ENCODE peak calls at places on chromosomes 4 and X, in seven cellular contexts. F, B, E, U, C, W and K are unnamed samples.
A peak's percentile ranks its signal among the peaks of the same experiment; 100 is the strongest.

GRCh38 chr4:142497606-142498005 is 348.5 kb downstream of the INPP4B start:
- DNase-seq in F (no peak), B (no peak), E (no peak), U (no peak), C (no peak), W (no peak), K (no peak)

GRCh38 chr4:56142088-56142487 is 193.3 kb downstream of the CEP135 start:
- DNase-seq in F (no peak), B (no peak), E (no peak), U (no peak), C (no peak), W (no peak), K (no peak)

GRCh38 chr4:139712882-139713281 is 47.3 kb downstream of the MGST2 start:
- DNase-seq in F (no peak), B (no peak), E (no peak), U (no peak), C (no peak), W (no peak), K (no peak)

GRCh38 chr4:953574-953915 is 19.8 kb downstream of the DGKQ start:
- DNase-seq in F (no peak), B (no peak), E (no peak), U (no peak), C (no peak), W (no peak), K (no peak)

GRCh38 chr4:164509951-164510350 is 244.0 kb upstream of the SMIM31 start:
- DNase-seq in F (no peak), B (no peak), E (no peak), U (no peak), C (no peak), W (no peak), K (no peak)

GRCh38 chrX:9429767-9430166 is 35.1 kb upstream of the TBL1X start:
- DNase-seq in F (no peak), B (no peak), E (no peak), U (no peak), C (no peak), W (no peak), K (no peak)

GRCh38 chr4:33060873-33061542 is 2340.8 kb downstream of the PCDH7 start:
- DNase-seq in F (peak; percentile 28), B (peak; percentile 65), E (no peak), U (peak; percentile 74), C (peak; percentile 58), W (peak; percentile 91), K (no peak)

GRCh38 chr4:160044693-160045092 is 941.8 kb downstream of the RAPGEF2 start:
- DNase-seq in F (no peak), B (no peak), E (no peak), U (no peak), C (no peak), W (no peak), K (no peak)

GRCh38 chr4:83082777-83083176 is 31.8 kb downstream of the PLAC8 start:
- DNase-seq in F (no peak), B (no peak), E (no peak), U (peak; percentile 13), C (no peak), W (no peak), K (no peak)

GRCh38 chr4:150938417-150938816 is 76.7 kb downstream of the LRBA start:
- DNase-seq in F (no peak), B (no peak), E (no peak), U (no peak), C (no peak), W (peak; percentile 91), K (no peak)

GRCh38 chr4:37685726-37686372 is 327 bp downstream of the RELL1 start:
- DNase-seq in F (peak; percentile 22), B (peak; percentile 69), E (no peak), U (peak; percentile 76), C (peak; percentile 12), W (peak; percentile 63), K (peak; percentile 48)

GRCh38 chr4:174193438-174194015 is 89.9 kb downstream of the FBXO8 start:
- DNase-seq in F (no peak), B (peak; percentile 25), E (no peak), U (peak; percentile 24), C (peak; percentile 6), W (no peak), K (no peak)

GRCh38 chr4:86043755-86044592 is 315.9 kb downstream of the MAPK10 start:
- DNase-seq in F (peak; percentile 82), B (peak; percentile 64), E (no peak), U (peak; percentile 73), C (peak; percentile 42), W (peak; percentile 63), K (no peak)

GRCh38 chrX:68462653-68463052 is 29.4 kb upstream of the OPHN1 start:
- DNase-seq in F (peak; percentile 51), B (peak; percentile 67), E (peak; percentile 36), U (peak; percentile 52), C (peak; percentile 48), W (peak; percentile 60), K (no peak)

GRCh38 chrX:73758253-73758652 is 195.3 kb downstream of the CHIC1 start:
- DNase-seq in F (no peak), B (no peak), E (no peak), U (no peak), C (no peak), W (peak; percentile 2), K (no peak)

GRCh38 chr4:163611784-163612445 is 117.4 kb downstream of the TMA16 start:
- DNase-seq in F (no peak), B (no peak), E (no peak), U (no peak), C (no peak), W (no peak), K (no peak)

GRCh38 chr4:5708171-5708828 is at the start of gene EVC2:
- DNase-seq in F (peak; percentile 53), B (peak; percentile 56), E (peak; percentile 26), U (peak; percentile 87), C (peak; percentile 27), W (peak; percentile 79), K (peak; percentile 67)

GRCh38 chr4:138919094-138919936 is 96.3 kb upstream of the NOCT start:
- DNase-seq in F (peak; percentile 48), B (peak; percentile 83), E (no peak), U (peak; percentile 85), C (peak; percentile 81), W (peak; percentile 90), K (peak; percentile 76)

GRCh38 chr4:94889961-94890360 is 132.2 kb downstream of the BMPR1B start:
- DNase-seq in F (no peak), B (peak; percentile 40), E (no peak), U (peak; percentile 32), C (no peak), W (peak; percentile 25), K (no peak)

DNA sequence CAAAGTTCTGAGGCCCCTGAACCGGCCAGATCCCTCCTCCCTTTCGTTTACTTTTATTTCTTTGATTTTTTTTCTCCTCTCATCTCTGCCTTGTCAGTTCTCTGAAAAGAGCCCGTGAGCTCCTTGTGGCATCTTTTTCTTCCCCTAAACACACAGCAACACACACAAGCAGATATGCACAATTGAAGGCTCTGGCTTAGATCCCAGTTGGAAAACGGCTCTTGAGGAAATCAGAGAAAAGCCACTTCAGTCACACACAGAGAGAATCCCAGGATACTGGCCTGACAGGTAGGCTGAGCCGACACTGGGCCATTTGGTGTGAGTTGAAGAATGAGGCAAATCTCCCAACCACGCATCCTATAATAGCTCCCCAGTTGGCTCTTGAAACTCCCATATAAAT is 12.9 kb downstream of the DIPK2B start:
- DNase-seq in F (no peak), B (no peak), E (no peak), U (peak; percentile 2), C (no peak), W (no peak), K (no peak)
- H3K4me1 ChIP-seq in F (no peaks in the 10 kb centered on the region), B (peaks cover 2% of the 10 kb centered on the region), E (no peaks in the 10 kb centered on the region), U (no peaks in the 10 kb centered on the region), C (no peaks in the 10 kb centered on the region), W (no peaks in the 10 kb centered on the region), K (no peaks in the 10 kb centered on the region)

GRCh38 chr4:70629469-70630090 is 1.0 kb downstream of the ENAM start:
- DNase-seq in F (no peak), B (no peak), E (no peak), U (no peak), C (no peak), W (no peak), K (no peak)
- H3K4me3 ChIP-seq in F (no peak overlapping the region), B (no peak overlapping the region), E (no peak overlapping the region), U (no peak overlapping the region), C (no peak overlapping the region), W (no peak overlapping the region), K (no peak overlapping the region)

DNA sequence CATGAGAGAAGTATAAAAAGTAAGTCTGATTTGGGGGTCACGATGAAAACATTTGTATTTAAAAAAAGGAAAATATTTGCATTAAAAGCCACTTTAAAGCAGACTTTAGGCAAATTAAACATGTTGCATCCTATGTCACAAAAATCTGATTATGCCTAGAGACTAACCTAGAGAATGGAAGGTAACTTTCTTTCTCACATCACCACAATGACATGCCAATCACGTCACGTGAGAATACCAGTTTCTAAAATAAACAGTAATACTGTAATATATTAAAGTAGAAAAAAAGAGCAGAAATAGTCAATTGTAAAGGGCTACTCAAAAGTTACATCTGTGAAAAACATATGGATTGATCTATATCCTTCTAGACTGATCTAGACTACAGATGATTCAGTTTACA is 3.3 kb downstream of the CHIC2 start:
- DNase-seq in F (no peak), B (no peak), E (no peak), U (no peak), C (no peak), W (no peak), K (no peak)
- H3K4me1 ChIP-seq in F (peaks cover 4% of the 10 kb centered on the region), B (peaks cover 6% of the 10 kb centered on the region), E (peaks cover 78% of the 10 kb centered on the region), U (peaks cover 70% of the 10 kb centered on the region), C (peaks cover 21% of the 10 kb centered on the region), W (peaks cover 31% of the 10 kb centered on the region), K (peaks cover 24% of the 10 kb centered on the region)

GRCh38 chr4:69096111-69096656 is at the start of gene UGT2B7:
- DNase-seq in F (no peak), B (no peak), E (no peak), U (no peak), C (peak; percentile 74), W (no peak), K (no peak)
- H3K4me3 ChIP-seq in F (no peak within 1 kb of the TSS), B (no peak within 1 kb of the TSS), E (no peak within 1 kb of the TSS), U (no peak within 1 kb of the TSS), C (peak within 1 kb of the TSS; percentile 14), W (no peak within 1 kb of the TSS), K (no peak within 1 kb of the TSS)

GRCh38 chr4:158775091-158775651 is 6.3 kb downstream of the FNIP2 start:
- DNase-seq in F (no peak), B (peak; percentile 77), E (no peak), U (peak; percentile 73), C (peak; percentile 20), W (no peak), K (no peak)

GRCh38 chr4:158776106-158776505 is 7.3 kb downstream of the FNIP2 start:
- DNase-seq in F (no peak), B (no peak), E (no peak), U (no peak), C (no peak), W (peak; percentile 41), K (no peak)

GRCh38 chr4:158778065-158778711 is 9.4 kb downstream of the FNIP2 start:
- DNase-seq in F (no peak), B (no peak), E (no peak), U (no peak), C (no peak), W (no peak), K (no peak)

GRCh38 chr4:158778712-158779111 is 9.9 kb downstream of the FNIP2 start:
- DNase-seq in F (no peak), B (no peak), E (no peak), U (no peak), C (no peak), W (no peak), K (peak; percentile 84)

GRCh38 chr4:158777423-158777822 is 8.6 kb downstream of the FNIP2 start:
- DNase-seq in F (no peak), B (no peak), E (no peak), U (no peak), C (no peak), W (no peak), K (no peak)
- H3K4me1 ChIP-seq in F (no peaks in the 10 kb centered on the region), B (peaks cover 2% of the 10 kb centered on the region), E (peaks cover 16% of the 10 kb centered on the region), U (peaks cover 26% of the 10 kb centered on the region), C (peaks cover 38% of the 10 kb centered on the region), W (peaks cover 10% of the 10 kb centered on the region), K (peaks cover 51% of the 10 kb centered on the region)